ENCODE peak calls at places on chromosomes 11 and 22, in four cellular contexts. One of them, this sample, is unnamed.
A peak's percentile ranks its signal among the peaks of the same experiment; 100 is the strongest.

GRCh38 chr11:85627332-85627997 is at the start of gene DLG2:
- DNase-seq in HepG2: no peak
- DNase-seq in K562: no peak
- DNase-seq in SK-N-SH: peak; percentile 21
- DNase-seq in this sample: no peak

GRCh38 chr11:8389034-8389996 is 125.6 kb upstream of the LMO1 start:
- DNase-seq in HepG2: peak; percentile 76
- DNase-seq in K562: no peak
- DNase-seq in SK-N-SH: no peak
- DNase-seq in this sample: no peak

GRCh38 chr11:15493066-15493465 is 378.3 kb downstream of the INSC start:
- DNase-seq in HepG2: no peak
- DNase-seq in K562: no peak
- DNase-seq in SK-N-SH: no peak
- DNase-seq in this sample: peak; percentile 6

GRCh38 chr11:121237686-121238658 is 54.6 kb upstream of the SC5D start:
- DNase-seq in HepG2: no peak
- DNase-seq in K562: no peak
- DNase-seq in SK-N-SH: no peak
- DNase-seq in this sample: no peak

GRCh38 chr11:74925281-74925680 is 23.6 kb downstream of the XRRA1 start:
- DNase-seq in HepG2: no peak
- DNase-seq in K562: no peak
- DNase-seq in SK-N-SH: no peak
- DNase-seq in this sample: no peak

GRCh38 chr11:112899235-112899634 is 62.0 kb upstream of the NCAM1 start:
- DNase-seq in HepG2: no peak
- DNase-seq in K562: no peak
- DNase-seq in SK-N-SH: no peak
- DNase-seq in this sample: no peak

GRCh38 chr11:34890812-34891211 is 25.4 kb downstream of the APIP start:
- DNase-seq in HepG2: peak; percentile 59
- DNase-seq in K562: no peak
- DNase-seq in SK-N-SH: peak; percentile 28
- DNase-seq in this sample: peak; percentile 56

GRCh38 chr11:67668191-67668551 is 6.3 kb downstream of the ALDH3B2 start:
- DNase-seq in HepG2: no peak
- DNase-seq in K562: no peak
- DNase-seq in SK-N-SH: no peak
- DNase-seq in this sample: no peak

GRCh38 chr11:37907461-37908223 is 1309.6 kb upstream of the RAG2 start:
- DNase-seq in HepG2: no peak
- DNase-seq in K562: no peak
- DNase-seq in SK-N-SH: no peak
- DNase-seq in this sample: no peak

GRCh38 chr22:40703174-40703573 is 23.9 kb downstream of the MCHR1 start:
- DNase-seq in HepG2: no peak
- DNase-seq in K562: no peak
- DNase-seq in SK-N-SH: no peak
- DNase-seq in this sample: no peak

GRCh38 chr11:127651175-127651887 is 650.8 kb upstream of the KIRREL3 start:
- DNase-seq in HepG2: no peak
- DNase-seq in K562: no peak
- DNase-seq in SK-N-SH: no peak
- DNase-seq in this sample: no peak

GRCh38 chr11:27860811-27861210 is 160.6 kb upstream of the BDNF start:
- DNase-seq in HepG2: no peak
- DNase-seq in K562: no peak
- DNase-seq in SK-N-SH: no peak
- DNase-seq in this sample: no peak

GRCh38 chr11:27864046-27865025 is 164.1 kb upstream of the BDNF start:
- DNase-seq in HepG2: no peak
- DNase-seq in K562: no peak
- DNase-seq in SK-N-SH: no peak
- DNase-seq in this sample: no peak

GRCh38 chr11:27858901-27859300 is 158.6 kb upstream of the BDNF start:
- DNase-seq in HepG2: no peak
- DNase-seq in K562: no peak
- DNase-seq in SK-N-SH: no peak
- DNase-seq in this sample: no peak

GRCh38 chr11:27863637-27864036 is 163.4 kb upstream of the BDNF start:
- DNase-seq in HepG2: no peak
- DNase-seq in K562: no peak
- DNase-seq in SK-N-SH: no peak
- DNase-seq in this sample: no peak

GRCh38 chr11:27861706-27862430 is 161.6 kb upstream of the BDNF start:
- DNase-seq in HepG2: no peak
- DNase-seq in K562: no peak
- DNase-seq in SK-N-SH: no peak
- DNase-seq in this sample: no peak
- TF ChIP-seq ELF1 in HepG2: no peak
- TF ChIP-seq ELF1 in K562: no peak
- TF ChIP-seq ELF1 in SK-N-SH: no peak
- TF ChIP-seq ELF1 in this sample: no peak

GRCh38 chr22:39254789-39255298 is 10.1 kb upstream of the PDGFB start:
- DNase-seq in HepG2: no peak
- DNase-seq in K562: no peak
- DNase-seq in SK-N-SH: no peak
- DNase-seq in this sample: no peak

GRCh38 chr22:39252461-39253391 is 7.9 kb upstream of the PDGFB start:
- DNase-seq in HepG2: no peak
- DNase-seq in K562: no peak
- DNase-seq in SK-N-SH: no peak
- DNase-seq in this sample: no peak

GRCh38 chr22:39251762-39252460 is 7.1 kb upstream of the PDGFB start:
- DNase-seq in HepG2: peak; percentile 67
- DNase-seq in K562: no peak
- DNase-seq in SK-N-SH: no peak
- DNase-seq in this sample: no peak

GRCh38 chr22:39254122-39254521 is 9.3 kb upstream of the PDGFB start:
- DNase-seq in HepG2: no peak
- DNase-seq in K562: no peak
- DNase-seq in SK-N-SH: peak; percentile 73
- DNase-seq in this sample: no peak

GRCh38 chr22:39253427-39254070 is 8.8 kb upstream of the PDGFB start:
- DNase-seq in HepG2: no peak
- DNase-seq in K562: peak; percentile 64
- DNase-seq in SK-N-SH: no peak
- DNase-seq in this sample: peak; percentile 73
- TF ChIP-seq ELF1 in HepG2: no peak
- TF ChIP-seq ELF1 in K562: no peak
- TF ChIP-seq ELF1 in SK-N-SH: no peak
- TF ChIP-seq ELF1 in this sample: no peak

GRCh38 chr11:69301033-69301490 is 7.1 kb downstream of the MYEOV start:
- DNase-seq in HepG2: no peak
- DNase-seq in K562: no peak
- DNase-seq in SK-N-SH: no peak
- DNase-seq in this sample: no peak
- TF ChIP-seq ELF1 in HepG2: no peak
- TF ChIP-seq ELF1 in K562: no peak
- TF ChIP-seq ELF1 in SK-N-SH: no peak
- TF ChIP-seq ELF1 in this sample: no peak

DNA sequence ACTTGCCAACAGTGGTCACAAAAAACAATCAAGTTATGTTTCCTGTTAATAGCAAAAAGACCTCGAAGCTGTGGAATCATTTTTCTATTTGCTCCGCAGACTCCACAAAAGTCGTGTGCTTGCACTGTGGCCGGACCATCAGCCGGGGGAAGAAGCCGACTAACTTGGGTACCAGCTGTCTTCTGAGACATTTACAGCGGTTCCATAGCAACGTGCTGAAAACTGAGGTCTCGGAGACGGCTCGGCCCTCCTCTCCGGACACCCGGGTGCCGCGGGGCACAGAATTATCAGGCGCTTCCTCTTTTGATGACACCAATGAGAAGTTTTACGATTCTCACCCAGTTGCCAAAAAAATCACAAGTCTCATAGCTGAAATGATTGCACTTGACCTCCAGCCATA is 31.6 kb downstream of the ZBED4 start:
- DNase-seq in HepG2: no peak
- DNase-seq in K562: no peak
- DNase-seq in SK-N-SH: no peak
- DNase-seq in this sample: no peak
- TF ChIP-seq ELF1 in HepG2: no peak
- TF ChIP-seq ELF1 in K562: no peak
- TF ChIP-seq ELF1 in SK-N-SH: no peak
- TF ChIP-seq ELF1 in this sample: no peak

DNA sequence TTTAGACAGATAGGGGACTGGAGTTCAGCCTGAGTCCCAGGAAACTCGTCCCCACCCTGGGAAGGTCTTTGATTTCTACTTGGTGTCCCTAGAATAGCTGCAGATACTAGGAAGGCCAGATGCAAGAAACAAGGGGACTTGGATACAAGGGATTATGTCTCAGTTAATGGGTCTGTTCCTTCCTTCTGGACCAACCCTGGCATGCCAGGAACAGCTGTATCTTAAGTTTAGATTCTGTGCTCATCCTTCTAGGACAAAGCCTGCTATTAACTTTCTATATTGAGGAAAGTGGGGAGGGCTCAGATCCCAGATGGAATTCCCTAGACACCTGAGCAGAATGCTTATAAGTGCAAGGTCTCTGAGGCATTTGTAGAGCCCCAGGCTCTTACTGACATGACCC is 3.9 kb upstream of the OR52M1 start:
- DNase-seq in HepG2: no peak
- DNase-seq in K562: no peak
- DNase-seq in SK-N-SH: no peak
- DNase-seq in this sample: no peak
- TF ChIP-seq ELF1 in HepG2: no peak
- TF ChIP-seq ELF1 in K562: no peak
- TF ChIP-seq ELF1 in SK-N-SH: no peak
- TF ChIP-seq ELF1 in this sample: no peak